ENCODE peak calls at places on chromosomes 1 and 21, in seven cellular contexts. J is K562, Y is PC-3, B is fibroblast of lung, G is HCT116, W is trophoblast cell, T is endothelial cell of umbilical vein. S is an unnamed sample.

GRCh38 chr1:183191833-183192232 is 5.8 kb downstream of the LAMC2 start:
- DNase-seq in G (no peak), Y (peak; percentile 36), J (no peak), W (no peak), T (peak; percentile 35), B (peak; percentile 93), S (no peak)

GRCh38 chr1:70915258-70915657 is 132.4 kb downstream of the PTGER3 start:
- DNase-seq in J (no peak), W (no peak), T (no peak), B (no peak), G (no peak), Y (no peak), S (no peak)

GRCh38 chr1:194295690-194296089 is 1109.3 kb upstream of the B3GALT2 start:
- DNase-seq in J (no peak), B (peak; percentile 38), T (peak; percentile 52), W (peak; percentile 73), G (peak; percentile 33), Y (peak; percentile 57), S (peak; percentile 83)

GRCh38 chr21:44969965-44970755 is 30.3 kb downstream of the SLX9 start:
- DNase-seq in G (no peak), J (no peak), T (peak; percentile 8), W (peak; percentile 88), B (peak; percentile 56), Y (peak; percentile 52), S (no peak)

GRCh38 chr1:210687582-210688279 is 359.0 kb downstream of the HHAT start:
- DNase-seq in J (no peak), W (no peak), Y (peak; percentile 27), T (no peak), B (peak; percentile 79), G (no peak), S (no peak)

GRCh38 chr21:40176732-40177131 is 309.5 kb downstream of the PCP4 start:
- DNase-seq in Y (no peak), J (no peak), B (no peak), T (no peak), W (no peak), G (no peak), S (no peak)

GRCh38 chr1:65422241-65423203 is 2.1 kb downstream of the LEPR start:
- DNase-seq in W (peak; percentile 59), Y (peak; percentile 31), T (peak; percentile 39), J (peak; percentile 20), B (peak; percentile 94), G (no peak), S (no peak)

GRCh38 chr1:33007190-33008050 is 29.3 kb downstream of the AK2 start:
- DNase-seq in G (peak; percentile 57), W (peak; percentile 96), J (peak; percentile 56), B (peak; percentile 92), T (peak; percentile 89), Y (peak; percentile 93), S (peak; percentile 18)

GRCh38 chr1:79043506-79043905 is 37.0 kb upstream of the ADGRL4 start:
- DNase-seq in B (peak; percentile 75), Y (no peak), J (no peak), T (no peak), W (peak; percentile 54), G (no peak), S (no peak)

GRCh38 chr1:184298321-184299052 is 88.3 kb upstream of the C1orf21 start:
- DNase-seq in B (peak; percentile 44), J (no peak), G (no peak), W (no peak), Y (no peak), T (peak; percentile 17), S (no peak)

GRCh38 chr1:98975113-98975512 is 29.5 kb downstream of the PLPPR5 start:
- DNase-seq in B (peak; percentile 5), W (no peak), T (no peak), Y (peak; percentile 48), G (no peak), J (no peak), S (no peak)

GRCh38 chr1:6419397-6419802 is 319 bp downstream of the HES2 start:
- DNase-seq in J (no peak), B (no peak), W (no peak), G (no peak), Y (no peak), T (no peak), S (no peak)

GRCh38 chr1:20896824-20897223 is 109.7 kb upstream of the HP1BP3 start:
- DNase-seq in W (peak; percentile 93), G (no peak), T (no peak), Y (peak; percentile 91), B (peak; percentile 72), J (no peak), S (no peak)

GRCh38 chr1:160550572-160551034 is 27.5 kb upstream of the SLAMF6 start:
- DNase-seq in J (peak; percentile 37), T (no peak), Y (no peak), W (no peak), B (no peak), G (no peak), S (peak; percentile 67)

GRCh38 chr21:35371217-35371616 is 322.1 kb upstream of the RUNX1 start:
- DNase-seq in G (no peak), Y (no peak), B (no peak), W (no peak), J (no peak), T (no peak), S (no peak)

GRCh38 chr1:170481000-170481399 is 51.0 kb upstream of the GORAB start:
- DNase-seq in J (no peak), G (no peak), B (no peak), T (no peak), Y (no peak), W (no peak), S (no peak)

GRCh38 chr21:29290245-29290644 is 8.5 kb upstream of the BACH1 start:
- DNase-seq in T (peak; percentile 44), W (no peak), J (no peak), G (no peak), Y (no peak), B (no peak), S (no peak)

GRCh38 chr1:1281533-1282321 is 1.5 kb downstream of the SCNN1D start:
- DNase-seq in G (no peak), J (no peak), T (peak; percentile 21), Y (peak; percentile 97), W (peak; percentile 93), B (peak; percentile 69), S (no peak)

DNA sequence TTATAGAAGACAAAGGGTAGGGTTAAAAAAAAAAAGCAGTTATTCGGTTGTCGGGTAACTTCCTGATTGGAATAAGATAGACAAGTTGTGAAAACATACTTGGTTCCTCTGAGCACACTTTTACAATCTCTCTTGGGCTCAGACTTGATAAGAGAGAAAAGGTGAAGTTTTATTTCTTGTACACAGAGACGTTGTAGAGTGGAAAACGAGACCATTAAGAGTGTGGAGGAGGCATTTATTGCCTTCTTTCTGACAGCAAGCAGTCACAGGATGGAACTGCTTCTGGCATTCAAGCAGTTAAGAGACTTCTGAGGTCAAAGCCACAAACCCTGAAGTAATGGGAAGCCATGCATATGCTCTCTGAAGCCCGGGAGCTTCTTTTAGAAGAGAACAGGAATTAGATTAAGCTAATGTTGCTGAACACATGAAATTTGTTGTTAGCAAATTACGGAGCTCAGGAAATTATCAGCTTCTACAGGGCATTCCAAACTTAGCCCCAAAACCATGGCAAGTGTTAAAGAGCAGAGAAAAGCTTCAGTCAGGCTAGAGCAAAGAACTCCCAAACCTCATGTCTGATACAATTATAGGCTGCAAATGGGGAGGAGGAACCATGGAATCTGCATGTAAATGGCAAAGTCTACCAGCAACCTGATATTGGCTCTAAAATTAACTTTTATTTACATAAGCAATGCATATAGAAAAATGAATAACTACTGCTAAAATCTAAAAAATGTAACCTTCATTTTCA is 26.0 kb downstream of the S1PR1 start:
- DNase-seq in G (no peak), Y (no peak), J (no peak), B (no peak), T (peak; percentile 73), W (no peak), S (no peak)
- H3K4me2 ChIP-seq in G (no peak overlapping the region), Y (peak overlapping the region; percentile 76), J (peak overlapping the region; percentile 14), B (no peak overlapping the region), T (peak overlapping the region; percentile 9), W (no peak overlapping the region), S (no peak overlapping the region)

DNA sequence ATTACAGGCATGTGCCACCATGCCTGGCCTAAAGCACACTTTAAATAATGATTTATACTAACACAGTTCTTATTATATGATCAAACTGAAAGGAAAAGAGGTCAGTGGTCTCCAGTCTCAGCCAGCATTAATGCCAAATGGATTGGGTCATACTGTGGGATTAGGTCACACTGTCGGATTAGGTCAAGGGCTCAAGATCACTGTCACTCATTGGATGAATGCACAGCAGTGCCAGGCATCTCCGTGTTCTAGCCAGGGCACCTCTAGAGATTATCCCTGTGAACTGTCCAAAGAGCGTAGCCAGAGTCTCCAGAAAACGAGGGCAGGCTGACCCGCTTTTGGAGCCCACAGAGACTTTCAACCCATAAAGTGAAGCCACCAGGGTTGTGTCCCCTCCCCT is 70.9 kb downstream of the KCNN3 start:
- DNase-seq in J (no peak), Y (no peak), T (no peak), W (no peak), B (no peak), G (no peak), S (no peak)
- H3K79me2 ChIP-seq in J (no peaks in the 10 kb centered on the region), Y (no peaks in the 10 kb centered on the region), T (no peaks in the 10 kb centered on the region), W (no peaks in the 10 kb centered on the region), B (no peaks in the 10 kb centered on the region), G (no peaks in the 10 kb centered on the region), S (no peaks in the 10 kb centered on the region)

DNA sequence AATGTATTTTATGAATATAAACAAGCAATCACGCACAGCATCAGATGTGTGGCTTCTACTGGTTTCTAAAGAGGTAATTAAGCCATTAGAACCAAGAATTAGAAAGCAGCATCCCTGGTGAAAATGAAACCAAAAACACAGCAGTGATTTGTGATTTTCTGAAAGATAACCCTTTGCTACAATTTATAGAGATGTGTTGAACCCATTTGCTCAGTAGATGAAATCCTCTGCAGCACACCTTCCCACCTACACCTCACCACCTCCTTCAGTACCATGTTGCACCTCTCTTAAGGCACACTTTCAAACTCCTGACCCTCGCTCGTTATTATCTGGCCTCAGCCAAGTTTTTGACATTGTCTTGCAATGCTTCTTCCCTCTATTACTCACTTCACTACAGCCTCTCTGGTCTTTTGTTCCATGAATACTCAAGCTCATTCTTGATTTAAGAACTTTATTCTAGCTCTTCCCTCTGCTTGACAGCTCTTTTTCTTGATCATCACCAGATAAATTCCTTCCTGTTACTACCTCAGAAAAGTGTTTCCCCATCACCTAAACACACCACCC is 38.6 kb downstream of the NSL1 start:
- DNase-seq in T (no peak), B (peak; percentile 9), Y (no peak), G (no peak), J (no peak), W (no peak), S (no peak)
- H3K4me2 ChIP-seq in T (no peak overlapping the region), B (peak overlapping the region; percentile 79), Y (no peak overlapping the region), G (no peak overlapping the region), J (no peak overlapping the region), W (no peak overlapping the region), S (peak overlapping the region; percentile 50)

GRCh38 chr1:230139741-230140140 is 72.7 kb downstream of the GALNT2 start:
- DNase-seq in Y (peak; percentile 32), G (no peak), W (peak; percentile 77), B (no peak), T (no peak), J (no peak), S (no peak)

GRCh38 chr1:230139306-230139705 is 72.3 kb downstream of the GALNT2 start:
- DNase-seq in J (no peak), G (no peak), T (no peak), W (no peak), Y (no peak), B (no peak), S (no peak)

GRCh38 chr1:230140221-230141001 is 73.4 kb downstream of the GALNT2 start:
- DNase-seq in B (peak; percentile 64), Y (no peak), T (no peak), J (no peak), G (no peak), W (peak; percentile 39), S (no peak)

GRCh38 chr1:230137328-230137815 is 70.3 kb downstream of the GALNT2 start:
- DNase-seq in T (no peak), B (no peak), G (no peak), W (no peak), Y (no peak), J (no peak), S (no peak)

GRCh38 chr1:230138561-230139239 is 71.7 kb downstream of the GALNT2 start:
- DNase-seq in J (no peak), W (no peak), T (no peak), B (no peak), Y (no peak), G (no peak), S (no peak)
- H3K79me2 ChIP-seq in J (peaks cover 94% of the 10 kb centered on the region), W (peaks cover 9% of the 10 kb centered on the region), T (peaks cover 5% of the 10 kb centered on the region), B (peaks cover 55% of the 10 kb centered on the region), Y (peaks cover 99% of the 10 kb centered on the region), G (no peaks in the 10 kb centered on the region), S (peaks cover 2% of the 10 kb centered on the region)

S was measured in OCI-LY7.